ENCODE peak calls at places on chromosomes 16 and 17, in seven cellular contexts. B, O, V, R, U, Q and G are unnamed samples.

GRCh38 chr17:67223924-67224323 is 21.1 kb downstream of the HELZ start:
- DNase-seq in B (no peak), O (peak; percentile 62), V (peak; percentile 69), R (peak; percentile 43), U (no peak), Q (no peak), G (no peak)

GRCh38 chr16:90044111-90044551 is 24.9 kb upstream of the DBNDD1 start:
- DNase-seq in B (no peak), O (no peak), V (peak; percentile 46), R (no peak), U (no peak), Q (no peak), G (peak; percentile 95)

GRCh38 chr17:57035971-57036481 is 49.0 kb upstream of the AKAP1 start:
- DNase-seq in B (no peak), O (no peak), V (no peak), R (no peak), U (no peak), Q (no peak), G (peak; percentile 12)

GRCh38 chr17:31544186-31544585 is 152.7 kb downstream of the RAB11FIP4 start:
- DNase-seq in B (no peak), O (no peak), V (no peak), R (no peak), U (no peak), Q (no peak), G (no peak)

GRCh38 chr16:30750876-30751465 is 2.7 kb downstream of the PHKG2 start:
- DNase-seq in B (no peak), O (no peak), V (no peak), R (no peak), U (no peak), Q (no peak), G (no peak)

GRCh38 chr17:17516315-17516930 is 20.2 kb upstream of the RASD1 start:
- DNase-seq in B (no peak), O (no peak), V (no peak), R (no peak), U (no peak), Q (no peak), G (no peak)

GRCh38 chr17:58527306-58527705 is 12.9 kb upstream of the MTMR4 start:
- DNase-seq in B (peak; percentile 40), O (no peak), V (no peak), R (no peak), U (no peak), Q (no peak), G (no peak)

GRCh38 chr17:30831257-30831656 is 509 bp upstream of the ATAD5 start:
- DNase-seq in B (peak; percentile 63), O (peak; percentile 23), V (peak; percentile 66), R (peak; percentile 32), U (no peak), Q (peak; percentile 43), G (no peak)

GRCh38 chr17:75684249-75684648 is 17.1 kb downstream of the SAP30BP start:
- DNase-seq in B (no peak), O (no peak), V (peak; percentile 35), R (no peak), U (no peak), Q (no peak), G (peak; percentile 53)

GRCh38 chr16:59907671-59908070 is 1173.6 kb upstream of the GOT2 start:
- DNase-seq in B (peak; percentile 14), O (peak; percentile 31), V (no peak), R (no peak), U (no peak), Q (peak; percentile 20), G (no peak)

DNA sequence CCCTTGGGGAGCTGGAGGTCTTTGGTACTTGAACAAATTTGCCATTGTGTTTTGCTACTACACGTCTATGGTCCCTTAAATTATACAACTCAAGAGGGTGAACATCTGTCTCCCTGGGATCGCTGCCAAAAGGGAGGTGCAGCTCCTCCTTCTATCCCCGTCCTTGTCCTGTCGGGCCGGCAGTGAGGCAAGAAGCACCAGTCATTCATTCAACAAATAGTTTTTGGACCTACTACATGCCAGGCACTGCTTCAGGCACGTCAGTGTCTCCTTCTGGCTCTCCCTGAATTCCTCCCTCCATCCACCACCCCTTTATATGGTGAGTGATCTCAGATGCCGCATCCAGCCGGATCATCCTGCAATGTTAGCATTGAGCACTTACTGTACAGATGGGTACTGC is 2.2 kb upstream of the RPL38 start:
- DNase-seq in B (no peak), O (peak; percentile 79), V (peak; percentile 46), R (no peak), U (peak; percentile 71), Q (no peak), G (peak; percentile 34)
- TF ChIP-seq EZH2 in B (no peak), O (no peak), V (peak; percentile 93), R (no peak), U (no peak), Q (no peak), G (peak; percentile 41)

DNA sequence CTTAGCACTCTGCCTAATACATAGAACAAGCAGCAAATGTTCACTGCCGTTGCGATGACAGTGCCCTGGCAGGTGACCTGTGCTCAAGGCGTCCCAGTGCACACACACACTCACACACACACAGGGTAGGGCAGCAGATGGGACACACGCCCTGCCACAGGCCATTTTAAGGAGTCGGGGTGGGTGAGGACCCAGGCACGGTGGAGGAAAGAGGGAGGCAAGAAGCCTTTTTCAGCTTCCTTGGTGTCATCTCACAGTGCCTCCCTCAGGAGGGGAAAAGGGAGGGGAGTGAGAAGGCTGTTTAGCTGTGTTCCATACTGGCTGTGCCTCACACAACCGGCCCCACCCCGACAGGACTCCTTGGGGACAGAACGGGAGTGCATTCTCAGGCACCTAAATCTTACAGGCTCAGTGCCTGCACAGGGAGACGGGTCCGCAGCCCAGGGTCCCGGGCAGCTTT is 1.5 kb downstream of the PITPNM3 start:
- DNase-seq in B (no peak), O (no peak), V (no peak), R (no peak), U (no peak), Q (peak; percentile 48), G (no peak)
- TF ChIP-seq EZH2 in B (no peak), O (no peak), V (no peak), R (no peak), U (no peak), Q (no peak), G (no peak)

GRCh38 chr16:68737730-68738590 is 868 bp downstream of the CDH1 start:
- DNase-seq in B (peak; percentile 64), O (no peak), V (no peak), R (no peak), U (no peak), Q (peak; percentile 23), G (peak; percentile 70)
- TF ChIP-seq EZH2 in B (no peak), O (peak; percentile 45), V (no peak), R (no peak), U (peak; percentile 69), Q (peak; percentile 76), G (no peak)

GRCh38 chr17:48605991-48606891 is 1.5 kb upstream of the HOXB6 start:
- DNase-seq in B (no peak), O (no peak), V (no peak), R (no peak), U (no peak), Q (peak; percentile 48), G (no peak)
- TF ChIP-seq EZH2 in B (peak; percentile 97), O (no peak), V (no peak), R (no peak), U (no peak), Q (peak; percentile 100), G (no peak)

GRCh38 chr16:88640520-88641247 is 2.3 kb downstream of the IL17C start:
- DNase-seq in B (no peak), O (no peak), V (no peak), R (no peak), U (no peak), Q (no peak), G (no peak)

GRCh38 chr16:88640039-88640495 is 1.7 kb downstream of the IL17C start:
- DNase-seq in B (no peak), O (no peak), V (no peak), R (no peak), U (no peak), Q (no peak), G (no peak)

GRCh38 chr16:88638323-88639230 is at the start of gene IL17C:
- DNase-seq in B (peak; percentile 80), O (no peak), V (peak; percentile 54), R (no peak), U (no peak), Q (no peak), G (peak; percentile 35)

GRCh38 chr16:88637797-88638196 is 575 bp upstream of the IL17C start:
- DNase-seq in B (no peak), O (no peak), V (no peak), R (no peak), U (no peak), Q (no peak), G (no peak)

GRCh38 chr16:88639231-88640038 is 1.1 kb downstream of the IL17C start:
- DNase-seq in B (peak; percentile 92), O (no peak), V (no peak), R (no peak), U (no peak), Q (peak; percentile 59), G (no peak)
- TF ChIP-seq EZH2 in B (no peak), O (no peak), V (no peak), R (no peak), U (peak; percentile 76), Q (no peak), G (no peak)